ENCODE peak calls at places on chromosomes 4 and X, in seven cellular contexts. H, T, R, F, M, L and I are unnamed samples. For H3K9me3, the result is how much of the 10 kb centered on the place peaks cover.

GRCh38 chrX:9668537-9668936 is 97.1 kb downstream of the GPR143 start:
- DNase-seq in R (no peak), F (no peak), M (no peak), H (no peak), T (no peak), L (peak), I (no peak)

GRCh38 chr4:39037491-39037825 is 5.2 kb upstream of the TMEM156 start:
- DNase-seq in R (no peak), T (peak), F (no peak), H (no peak), L (no peak), M (no peak), I (no peak)

GRCh38 chr4:6727081-6727942 is 11.3 kb downstream of the BLOC1S4 start:
- DNase-seq in L (no peak), H (no peak), T (peak), R (no peak), M (peak), F (no peak), I (no peak)

GRCh38 chr4:87056884-87057283 is 122.1 kb downstream of the AFF1 start:
- DNase-seq in F (no peak), T (no peak), R (no peak), M (no peak), L (no peak), H (no peak), I (no peak)

GRCh38 chrX:140250363-140250762 is 254.5 kb downstream of the SOX3 start:
- DNase-seq in R (no peak), M (no peak), H (no peak), L (no peak), T (no peak), F (no peak), I (no peak)

GRCh38 chrX:71859637-71860036 is 51.0 kb upstream of the NHSL2 start:
- DNase-seq in R (no peak), T (peak), L (peak), M (no peak), F (no peak), H (peak), I (peak)

GRCh38 chr4:4848540-4848939 is 10.9 kb upstream of the MSX1 start:
- DNase-seq in H (no peak), T (no peak), L (no peak), M (no peak), R (no peak), F (no peak), I (no peak)

GRCh38 chr4:112214397-112215264 is 17.0 kb upstream of the AP1AR start:
- DNase-seq in M (no peak), R (no peak), F (no peak), H (no peak), L (peak), T (no peak), I (no peak)

GRCh38 chr4:151340751-151341385 is 15.5 kb upstream of the SH3D19 start:
- DNase-seq in M (no peak), H (no peak), L (no peak), T (no peak), F (no peak), R (peak), I (no peak)

GRCh38 chr4:146135941-146136340 is 39.6 kb upstream of the LSM6 start:
- DNase-seq in M (no peak), R (no peak), F (no peak), H (no peak), T (no peak), L (peak), I (no peak)

GRCh38 chr4:77600521-77601451 is 4.8 kb upstream of the CXCL13 start:
- DNase-seq in F (no peak), H (peak), R (peak), L (peak), M (no peak), T (peak), I (no peak)

GRCh38 chr4:2255501-2256155 is 6.3 kb downstream of the MXD4 start:
- DNase-seq in R (peak), M (peak), F (peak), T (no peak), L (peak), H (peak), I (no peak)

GRCh38 chr4:109005523-109005922 is 242.7 kb upstream of the ETNPPL start:
- DNase-seq in M (no peak), R (no peak), F (no peak), L (peak), T (no peak), H (no peak), I (no peak)

GRCh38 chr4:170256807-170257206 is 167.1 kb upstream of the AADAT start:
- DNase-seq in R (no peak), M (no peak), T (peak), H (no peak), L (no peak), F (no peak), I (no peak)

GRCh38 chr4:155900402-155900801 is 3.1 kb upstream of the TDO2 start:
- DNase-seq in F (no peak), T (no peak), M (no peak), L (peak), R (no peak), H (no peak), I (no peak)

GRCh38 chrX:15563056-15563455 is 37.7 kb downstream of the ACE2 start:
- DNase-seq in F (no peak), L (no peak), T (no peak), H (no peak), M (no peak), R (peak), I (no peak)

DNA sequence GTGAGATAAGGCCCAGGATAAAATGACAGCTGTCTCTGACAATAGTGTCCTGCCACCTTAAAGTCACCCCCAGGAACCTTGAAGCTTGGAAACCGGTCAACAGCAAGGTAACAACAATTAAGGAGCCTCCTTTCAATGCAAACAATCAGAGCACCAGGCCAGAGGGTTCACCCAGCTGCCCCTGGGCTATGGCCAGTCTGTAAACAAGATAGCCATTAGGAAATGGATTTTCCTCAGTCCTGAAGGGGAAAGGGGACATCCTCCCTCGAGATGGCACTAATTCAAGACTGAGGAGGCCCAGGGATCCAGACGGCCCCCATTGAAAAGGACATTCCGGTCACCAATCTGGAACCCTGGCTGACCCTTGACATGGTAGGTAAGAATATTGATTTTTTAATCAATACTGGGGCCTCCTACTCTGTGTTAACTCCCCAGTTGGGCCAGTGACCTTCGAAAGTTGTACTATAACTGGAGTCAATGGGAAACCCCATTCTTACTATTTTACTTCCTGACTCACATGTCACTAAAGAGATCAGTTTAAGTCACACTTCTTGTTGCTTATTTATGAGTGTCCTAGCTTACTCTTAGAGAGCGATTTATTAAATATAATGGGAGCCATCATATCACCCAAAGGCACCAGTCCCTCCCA is 61.7 kb upstream of the CT45A1 start:
- DNase-seq in M (no peak), T (no peak), R (no peak), F (no peak), L (no peak), H (no peak), I (no peak)
- H3K9me3 ChIP-seq in M (under half), T (under half), R (under half), F (under half), L (under half), H (under half), I (under half)

GRCh38 chr4:95539056-95539455 is 9.7 kb downstream of the UNC5C start:
- DNase-seq in F (no peak), H (no peak), T (no peak), M (no peak), R (no peak), L (no peak), I (no peak)

GRCh38 chr4:95536650-95537049 is 12.1 kb downstream of the UNC5C start:
- DNase-seq in M (no peak), R (no peak), F (no peak), L (no peak), T (no peak), H (no peak), I (no peak)

GRCh38 chr4:95540227-95540626 is 8.5 kb downstream of the UNC5C start:
- DNase-seq in M (peak), L (peak), T (no peak), R (no peak), H (no peak), F (no peak), I (no peak)

GRCh38 chr4:95537181-95537580 is 11.6 kb downstream of the UNC5C start:
- DNase-seq in M (no peak), L (no peak), T (no peak), F (no peak), H (no peak), R (no peak), I (no peak)

GRCh38 chr4:95537967-95538485 is 10.7 kb downstream of the UNC5C start:
- DNase-seq in L (no peak), R (no peak), H (no peak), M (no peak), F (no peak), T (no peak), I (no peak)
- H3K4me3 ChIP-seq in L (no peak), R (no peak), H (no peak), M (peak), F (peak), T (no peak), I (no peak)

DNA sequence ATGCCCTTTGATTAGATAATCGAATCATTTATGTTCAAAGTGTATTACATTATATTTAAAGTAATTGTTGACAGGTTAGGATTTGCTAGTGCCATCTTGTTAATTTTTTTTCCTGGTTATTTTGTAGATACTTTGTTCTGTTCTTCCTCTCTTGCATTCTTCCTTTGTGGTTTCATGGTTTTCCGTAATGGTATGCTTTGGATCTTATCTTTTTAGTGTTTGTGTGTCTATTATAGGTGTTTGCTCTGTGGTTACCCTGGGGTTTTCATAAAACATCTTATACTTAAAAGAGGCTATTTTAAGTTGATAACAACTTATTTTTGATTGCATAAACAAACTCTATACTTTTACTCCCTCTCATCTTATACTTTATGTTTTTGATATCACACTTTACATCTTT is 108.2 kb upstream of the SRD5A3 start:
- DNase-seq in T (no peak), M (no peak), F (no peak), H (no peak), L (no peak), R (no peak), I (no peak)
- H3K9me3 ChIP-seq in T (under half), M (under half), F (under half), H (under half), L (under half), R (under half), I (under half)

GRCh38 chrX:104419211-104419610 is 146.8 kb upstream of the IL1RAPL2 start:
- DNase-seq in H (no peak), R (no peak), T (no peak), F (no peak), M (no peak), L (peak), I (no peak)

GRCh38 chrX:104419926-104420325 is 146.1 kb upstream of the IL1RAPL2 start:
- DNase-seq in F (no peak), R (no peak), T (no peak), H (no peak), M (no peak), L (no peak), I (no peak)

DNA sequence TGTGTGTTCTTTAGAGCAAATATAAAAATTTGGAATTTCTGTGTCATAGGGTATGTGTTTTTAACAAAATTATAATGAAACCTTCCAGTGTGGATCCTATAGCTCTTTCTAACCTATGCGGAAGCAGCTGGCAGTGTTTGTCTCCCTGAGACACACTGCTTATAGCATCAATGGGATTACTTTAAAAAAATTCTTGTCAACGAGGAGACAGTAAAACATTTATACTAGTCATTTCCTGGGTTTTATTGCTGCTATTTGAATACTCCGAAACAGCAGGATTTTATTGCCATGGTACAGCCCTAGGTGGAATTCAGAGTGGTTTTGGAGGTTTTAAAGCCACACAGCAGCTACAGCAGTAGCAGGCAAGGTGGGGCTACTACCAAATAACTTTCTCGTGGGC is 145.1 kb upstream of the IL1RAPL2 start:
- DNase-seq in F (no peak), R (peak), H (no peak), M (no peak), T (no peak), L (no peak), I (no peak)
- H3K4me3 ChIP-seq in F (no peak), R (no peak), H (no peak), M (no peak), T (no peak), L (no peak), I (no peak)

GRCh38 chr4:206054-206453 is 81.8 kb downstream of the ZNF718 start:
- DNase-seq in M (no peak), L (no peak), H (no peak), T (no peak), F (no peak), R (no peak), I (no peak)

GRCh38 chr4:205097-205756 is 80.9 kb downstream of the ZNF718 start:
- DNase-seq in R (no peak), M (no peak), H (no peak), T (no peak), L (no peak), F (no peak), I (no peak)

GRCh38 chr4:200936-201335 is 76.6 kb downstream of the ZNF718 start:
- DNase-seq in L (no peak), R (no peak), M (no peak), F (no peak), H (no peak), T (no peak), I (no peak)
- H3K9me3 ChIP-seq in L (under half), R (under half), M (under half), F (under half), H (under half), T (under half), I (under half)

DNA sequence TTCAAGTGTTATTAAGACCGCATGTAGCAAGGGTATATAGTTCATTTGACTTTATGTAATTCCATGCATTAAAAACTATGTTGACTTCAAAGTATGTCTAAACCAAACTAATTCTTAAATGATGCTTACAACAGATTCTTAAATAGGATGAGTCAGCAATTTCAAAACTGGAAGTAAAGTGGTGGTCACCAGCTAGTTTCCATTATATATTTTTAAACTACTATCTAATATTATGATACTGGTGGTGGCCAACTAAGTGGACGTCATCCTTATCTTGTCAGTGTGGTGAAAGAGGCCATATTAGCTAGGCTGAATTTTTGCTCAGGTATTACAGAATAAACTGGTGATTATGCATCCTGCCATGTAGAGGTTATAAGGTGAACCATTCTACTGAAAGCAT is 1.2 kb downstream of the IL15 start:
- DNase-seq in H (no peak), F (no peak), L (peak), M (no peak), T (no peak), R (no peak), I (no peak)
- H3K4me3 ChIP-seq in H (no peak), F (peak), L (no peak), M (peak), T (no peak), R (peak), I (peak)

GRCh38 chr4:11910780-11911179 is 482.1 kb upstream of the HS3ST1 start:
- DNase-seq in H (no peak), L (no peak), F (no peak), M (no peak), T (no peak), R (no peak), I (no peak)
- H3K9me3 ChIP-seq in H (under half), L (under half), F (under half), M (under half), T (under half), R (under half), I (under half)

GRCh38 chr4:73620115-73620792 is at the start of gene RASSF6:
- DNase-seq in F (no peak), L (no peak), R (peak), M (no peak), H (peak), T (peak), I (no peak)
- H3K4me3 ChIP-seq in F (peak), L (peak), R (peak), M (no peak), H (no peak), T (peak), I (no peak)